ENCODE peak calls at places on chromosomes 5 and 9, in six cellular contexts. L is DMS53; U is breast epithelium; T is T-helper 1 cell; V is KG1; X is stimulated activated CD4-positive, alpha-beta T cell treated with anti-CD3 and anti-CD28 coated beads, Interleukin-4, amount 100 ng/mL, for 24 hours. F is an unnamed sample.

GRCh38 chr9:119801311-119801710 is 432.1 kb upstream of the BRINP1 start:
- DNase-seq in L (no peak), U (no peak), T (no peak), V (no peak), X (no peak), F (no peak)

GRCh38 chr5:36403601-36404311 is 102.1 kb upstream of the RANBP3L start:
- DNase-seq in L (no peak), U (no peak), T (no peak), V (peak), X (no peak), F (peak)

GRCh38 chr5:174411513-174411819 is 312.9 kb upstream of the MSX2 start:
- DNase-seq in L (no peak), U (no peak), T (no peak), V (no peak), X (no peak), F (no peak)

GRCh38 chr5:143488372-143488771 is 84.9 kb upstream of the NR3C1 start:
- DNase-seq in L (no peak), U (no peak), T (no peak), V (no peak), X (no peak), F (no peak)

GRCh38 chr5:137837741-137838389 is 29.8 kb upstream of the MYOT start:
- DNase-seq in L (no peak), U (no peak), T (no peak), V (no peak), X (no peak), F (no peak)

GRCh38 chr5:154757647-154758406 is 2.6 kb downstream of the LARP1 start:
- DNase-seq in L (peak), U (no peak), T (no peak), V (no peak), X (peak), F (peak)

GRCh38 chr5:9699681-9700080 is 69.5 kb upstream of the TAS2R1 start:
- DNase-seq in L (no peak), U (no peak), T (no peak), V (no peak), X (no peak), F (peak)

GRCh38 chr9:104779946-104780539 is 16.1 kb downstream of the NIPSNAP3B start:
- DNase-seq in L (peak), U (no peak), T (no peak), V (no peak), X (no peak), F (no peak)

GRCh38 chr9:130896233-130897012 is at the start of gene QRFP:
- DNase-seq in L (peak), U (no peak), T (no peak), V (no peak), X (no peak), F (no peak)

GRCh38 chr5:94969174-94969573 is 315.7 kb downstream of the MCTP1 start:
- DNase-seq in L (peak), U (no peak), T (no peak), V (peak), X (no peak), F (peak)

GRCh38 chr5:149170292-149170691 is 29.0 kb downstream of the ABLIM3 start:
- DNase-seq in L (no peak), U (no peak), T (no peak), V (no peak), X (no peak), F (no peak)

GRCh38 chr9:134559013-134559412 is 82.6 kb upstream of the COL5A1 start:
- DNase-seq in L (no peak), U (peak), T (no peak), V (no peak), X (no peak), F (no peak)

GRCh38 chr5:149267241-149267973 is 4.3 kb upstream of the AFAP1L1 start:
- DNase-seq in L (no peak), U (no peak), T (no peak), V (no peak), X (no peak), F (peak)

GRCh38 chr9:106963684-106964083 is 100.7 kb downstream of the ZNF462 start:
- DNase-seq in L (no peak), U (no peak), T (no peak), V (no peak), X (no peak), F (no peak)

GRCh38 chr5:137619191-137619870 is 116.6 kb downstream of the KLHL3 start:
- DNase-seq in L (peak), U (no peak), T (no peak), V (no peak), X (no peak), F (peak)

GRCh38 chr9:99274511-99274910 is 52.4 kb downstream of the SEC61B start:
- DNase-seq in L (no peak), U (no peak), T (no peak), V (no peak), X (no peak), F (no peak)

GRCh38 chr9:126151031-126151670 is 175.5 kb upstream of the MVB12B start:
- DNase-seq in L (peak), U (no peak), T (no peak), V (no peak), X (no peak), F (no peak)

GRCh38 chr9:101268426-101268825 is 116.4 kb downstream of the BAAT start:
- DNase-seq in L (no peak), U (no peak), T (no peak), V (no peak), X (no peak), F (no peak)

GRCh38 chr9:123941535-123942070 is 11.7 kb upstream of the DENND1A start:
- DNase-seq in L (no peak), U (no peak), T (no peak), V (no peak), X (no peak), F (no peak)

GRCh38 chr9:90458485-90458884 is 184.1 kb downstream of the DIRAS2 start:
- DNase-seq in L (peak), U (no peak), T (no peak), V (no peak), X (no peak), F (peak)

GRCh38 chr9:35952526-35953191 is 5.3 kb downstream of the OR2S2 start:
- DNase-seq in L (no peak), U (no peak), T (no peak), V (no peak), X (no peak), F (peak)

GRCh38 chr9:98986866-98987653 is 43.4 kb downstream of the COL15A1 start:
- DNase-seq in L (no peak), U (no peak), T (no peak), V (no peak), X (no peak), F (no peak)

GRCh38 chr5:31196309-31196708 is 2.8 kb downstream of the CDH6 start:
- DNase-seq in L (no peak), U (no peak), T (no peak), V (no peak), X (no peak), F (no peak)

GRCh38 chr5:65861830-65862241 is 64.5 kb upstream of the ERBIN start:
- DNase-seq in L (no peak), U (no peak), T (no peak), V (no peak), X (no peak), F (peak)

GRCh38 chr9:14037331-14037730 is 276.6 kb downstream of the NFIB start:
- DNase-seq in L (no peak), U (no peak), T (no peak), V (no peak), X (no peak), F (no peak)

GRCh38 chr9:90805006-90805993 is 3.7 kb downstream of the SYK start:
- DNase-seq in L (peak), U (no peak), T (no peak), V (no peak), X (no peak), F (no peak)

GRCh38 chr5:79864364-79864763 is 126.7 kb downstream of the MTX3 start:
- DNase-seq in L (no peak), U (no peak), T (no peak), V (no peak), X (no peak), F (no peak)

GRCh38 chr9:125525846-125526619 is 181.0 kb downstream of the MAPKAP1 start:
- DNase-seq in L (no peak), U (no peak), T (no peak), V (no peak), X (no peak), F (peak)

GRCh38 chr5:127587246-127587917 is 61.5 kb upstream of the CTXN3 start:
- DNase-seq in L (no peak), U (no peak), T (no peak), V (no peak), X (no peak), F (no peak)

GRCh38 chr5:32311404-32312193 is 1.1 kb downstream of the MTMR12 start:
- DNase-seq in L (no peak), U (no peak), T (no peak), V (no peak), X (no peak), F (peak)

GRCh38 chr9:101026824-101027223 is 1.7 kb upstream of the PLPPR1 start:
- DNase-seq in L (peak), U (no peak), T (no peak), V (no peak), X (no peak), F (no peak)

GRCh38 chr9:134372621-134373267 is 46.5 kb downstream of the RXRA start:
- DNase-seq in L (no peak), U (no peak), T (no peak), V (no peak), X (no peak), F (peak)

GRCh38 chr9:131422241-131422792 is 28.4 kb downstream of the PRRC2B start:
- DNase-seq in L (peak), U (peak), T (no peak), V (no peak), X (no peak), F (peak)

GRCh38 chr5:84634256-84634655 is 249.6 kb upstream of the EDIL3 start:
- DNase-seq in L (no peak), U (no peak), T (no peak), V (no peak), X (no peak), F (no peak)

GRCh38 chr9:127319366-127320121 is 55.0 kb downstream of the GARNL3 start:
- DNase-seq in L (no peak), U (no peak), T (no peak), V (peak), X (no peak), F (no peak)

GRCh38 chr9:100098241-100098886 is 436 bp downstream of the ERP44 start:
- DNase-seq in L (peak), U (no peak), T (peak), V (peak), X (peak), F (peak)

GRCh38 chr5:149757186-149757950 is 27.3 kb downstream of the PPARGC1B start:
- DNase-seq in L (peak), U (no peak), T (no peak), V (no peak), X (no peak), F (no peak)

GRCh38 chr5:124773291-124774001 is 27.0 kb upstream of the ZNF608 start:
- DNase-seq in L (no peak), U (no peak), T (no peak), V (no peak), X (no peak), F (no peak)

GRCh38 chr5:2724831-2725230 is 26.6 kb downstream of the IRX2 start:
- DNase-seq in L (no peak), U (no peak), T (no peak), V (no peak), X (no peak), F (no peak)

F was measured in ELR.